ENCODE peak calls at places on chromosomes 13 and 19, in six cellular contexts. One of them, this sample, is unnamed.

GRCh38 chr13:93004919-93005318 is 221.7 kb upstream of the GPC6 start:
- DNase-seq in HCT116: no peak
- DNase-seq in endothelial cell: no peak
- DNase-seq in NCI-H345: no peak
- DNase-seq in stimulated activated naive CD8-positive, alpha-beta T cell treated with anti-CD3 and anti-CD28 coated beads, Interleukin-15, amount 100 ng/mL, for 72 hours: no peak
- DNase-seq in stimulated activated CD4-positive, alpha-beta T cell treated with anti-CD3 and anti-CD28 coated beads, Interleukin-1b, Interleukin-23, amount 100 ng/mL, for 1 hour: no peak
- DNase-seq in this sample: peak

GRCh38 chr13:32334676-32335075 is 19.4 kb downstream of the BRCA2 start:
- DNase-seq in HCT116: no peak
- DNase-seq in endothelial cell: no peak
- DNase-seq in stimulated activated CD4-positive, alpha-beta T cell treated with anti-CD3 and anti-CD28 coated beads, Interleukin-1b, Interleukin-23, amount 100 ng/mL, for 1 hour: no peak
- DNase-seq in stimulated activated naive CD8-positive, alpha-beta T cell treated with anti-CD3 and anti-CD28 coated beads, Interleukin-15, amount 100 ng/mL, for 72 hours: no peak
- DNase-seq in NCI-H345: no peak
- DNase-seq in this sample: no peak

GRCh38 chr13:45396548-45397095 is 21.6 kb downstream of the SLC25A30 start:
- DNase-seq in endothelial cell: no peak
- DNase-seq in NCI-H345: no peak
- DNase-seq in stimulated activated CD4-positive, alpha-beta T cell treated with anti-CD3 and anti-CD28 coated beads, Interleukin-1b, Interleukin-23, amount 100 ng/mL, for 1 hour: no peak
- DNase-seq in HCT116: no peak
- DNase-seq in stimulated activated naive CD8-positive, alpha-beta T cell treated with anti-CD3 and anti-CD28 coated beads, Interleukin-15, amount 100 ng/mL, for 72 hours: no peak
- DNase-seq in this sample: no peak

GRCh38 chr13:33994198-33994597 is 176.2 kb downstream of the RFC3 start:
- DNase-seq in NCI-H345: no peak
- DNase-seq in HCT116: no peak
- DNase-seq in stimulated activated CD4-positive, alpha-beta T cell treated with anti-CD3 and anti-CD28 coated beads, Interleukin-1b, Interleukin-23, amount 100 ng/mL, for 1 hour: no peak
- DNase-seq in stimulated activated naive CD8-positive, alpha-beta T cell treated with anti-CD3 and anti-CD28 coated beads, Interleukin-15, amount 100 ng/mL, for 72 hours: no peak
- DNase-seq in endothelial cell: no peak
- DNase-seq in this sample: no peak

GRCh38 chr13:73140804-73141203 is 82.0 kb downstream of the KLF5 start:
- DNase-seq in NCI-H345: no peak
- DNase-seq in stimulated activated naive CD8-positive, alpha-beta T cell treated with anti-CD3 and anti-CD28 coated beads, Interleukin-15, amount 100 ng/mL, for 72 hours: no peak
- DNase-seq in endothelial cell: no peak
- DNase-seq in stimulated activated CD4-positive, alpha-beta T cell treated with anti-CD3 and anti-CD28 coated beads, Interleukin-1b, Interleukin-23, amount 100 ng/mL, for 1 hour: no peak
- DNase-seq in HCT116: no peak
- DNase-seq in this sample: no peak

GRCh38 chr19:42203700-42204099 is 13.8 kb downstream of the DEDD2 start:
- DNase-seq in HCT116: no peak
- DNase-seq in endothelial cell: no peak
- DNase-seq in stimulated activated CD4-positive, alpha-beta T cell treated with anti-CD3 and anti-CD28 coated beads, Interleukin-1b, Interleukin-23, amount 100 ng/mL, for 1 hour: no peak
- DNase-seq in NCI-H345: no peak
- DNase-seq in stimulated activated naive CD8-positive, alpha-beta T cell treated with anti-CD3 and anti-CD28 coated beads, Interleukin-15, amount 100 ng/mL, for 72 hours: no peak
- DNase-seq in this sample: no peak

GRCh38 chr19:45322311-45322710 is 364 bp downstream of the CKM start:
- DNase-seq in HCT116: no peak
- DNase-seq in stimulated activated CD4-positive, alpha-beta T cell treated with anti-CD3 and anti-CD28 coated beads, Interleukin-1b, Interleukin-23, amount 100 ng/mL, for 1 hour: no peak
- DNase-seq in stimulated activated naive CD8-positive, alpha-beta T cell treated with anti-CD3 and anti-CD28 coated beads, Interleukin-15, amount 100 ng/mL, for 72 hours: no peak
- DNase-seq in endothelial cell: no peak
- DNase-seq in NCI-H345: peak
- DNase-seq in this sample: no peak

GRCh38 chr13:79647518-79647917 is 166.6 kb downstream of the NDFIP2 start:
- DNase-seq in stimulated activated CD4-positive, alpha-beta T cell treated with anti-CD3 and anti-CD28 coated beads, Interleukin-1b, Interleukin-23, amount 100 ng/mL, for 1 hour: no peak
- DNase-seq in NCI-H345: peak
- DNase-seq in endothelial cell: no peak
- DNase-seq in HCT116: no peak
- DNase-seq in stimulated activated naive CD8-positive, alpha-beta T cell treated with anti-CD3 and anti-CD28 coated beads, Interleukin-15, amount 100 ng/mL, for 72 hours: no peak
- DNase-seq in this sample: no peak

GRCh38 chr13:31227063-31227462 is 27.3 kb downstream of the B3GLCT start:
- DNase-seq in stimulated activated CD4-positive, alpha-beta T cell treated with anti-CD3 and anti-CD28 coated beads, Interleukin-1b, Interleukin-23, amount 100 ng/mL, for 1 hour: no peak
- DNase-seq in NCI-H345: no peak
- DNase-seq in endothelial cell: no peak
- DNase-seq in HCT116: no peak
- DNase-seq in stimulated activated naive CD8-positive, alpha-beta T cell treated with anti-CD3 and anti-CD28 coated beads, Interleukin-15, amount 100 ng/mL, for 72 hours: no peak
- DNase-seq in this sample: no peak

GRCh38 chr13:96824110-96824509 is 170.2 kb downstream of the OXGR1 start:
- DNase-seq in NCI-H345: no peak
- DNase-seq in stimulated activated naive CD8-positive, alpha-beta T cell treated with anti-CD3 and anti-CD28 coated beads, Interleukin-15, amount 100 ng/mL, for 72 hours: no peak
- DNase-seq in endothelial cell: no peak
- DNase-seq in HCT116: no peak
- DNase-seq in stimulated activated CD4-positive, alpha-beta T cell treated with anti-CD3 and anti-CD28 coated beads, Interleukin-1b, Interleukin-23, amount 100 ng/mL, for 1 hour: no peak
- DNase-seq in this sample: no peak

GRCh38 chr19:14561832-14562351 is 10.0 kb downstream of the NDUFB7 start:
- DNase-seq in NCI-H345: no peak
- DNase-seq in stimulated activated CD4-positive, alpha-beta T cell treated with anti-CD3 and anti-CD28 coated beads, Interleukin-1b, Interleukin-23, amount 100 ng/mL, for 1 hour: no peak
- DNase-seq in stimulated activated naive CD8-positive, alpha-beta T cell treated with anti-CD3 and anti-CD28 coated beads, Interleukin-15, amount 100 ng/mL, for 72 hours: no peak
- DNase-seq in endothelial cell: no peak
- DNase-seq in HCT116: no peak
- DNase-seq in this sample: no peak